ENCODE peak calls at places on chromosomes 12 and 14, in six cellular contexts. A is prostate gland; Q is psoas muscle; X is dorsolateral prefrontal cortex; G is CD4-positive, alpha-beta memory T cell; F is ascending aorta. E is an unnamed sample. For H3K27me3, the result is how much of the 10 kb centered on the place peaks cover.

GRCh38 chr14:60311417-60311816 is 62.4 kb downstream of the PPM1A start:
- DNase-seq in A (no peak), Q (no peak), X (no peak), G (no peak), F (no peak), E (no peak)

GRCh38 chr12:49263400-49263763 is 1.5 kb upstream of the TUBA1C start:
- DNase-seq in A (no peak), Q (no peak), X (no peak), G (no peak), F (no peak), E (no peak)

GRCh38 chr12:92108651-92109050 is 37.0 kb downstream of the BTG1 start:
- DNase-seq in A (peak), Q (no peak), X (no peak), G (no peak), F (no peak), E (no peak)

GRCh38 chr12:14416658-14417057 is 51.2 kb downstream of the ATF7IP start:
- DNase-seq in A (no peak), Q (no peak), X (no peak), G (peak), F (no peak), E (no peak)

GRCh38 chr12:93080452-93080851 is 151.4 kb upstream of the EEA1 start:
- DNase-seq in A (no peak), Q (no peak), X (no peak), G (no peak), F (no peak), E (no peak)

GRCh38 chr12:52713960-52714886 is 10.9 kb upstream of the KRT77 start:
- DNase-seq in A (no peak), Q (no peak), X (no peak), G (no peak), F (no peak), E (no peak)

GRCh38 chr14:36271222-36271621 is 49.2 kb downstream of the MBIP start:
- DNase-seq in A (no peak), Q (no peak), X (no peak), G (no peak), F (no peak), E (no peak)

GRCh38 chr12:113464852-113465719 is 6.6 kb downstream of the LHX5 start:
- DNase-seq in A (no peak), Q (no peak), X (no peak), G (no peak), F (no peak), E (no peak)

GRCh38 chr12:92779902-92780301 is 77.1 kb downstream of the PLEKHG7 start:
- DNase-seq in A (no peak), Q (no peak), X (no peak), G (no peak), F (no peak), E (no peak)

GRCh38 chr14:92923744-92924103 is 774 bp downstream of the CHGA start:
- DNase-seq in A (no peak), Q (no peak), X (no peak), G (no peak), F (no peak), E (no peak)

GRCh38 chr14:92922155-92922735 is 705 bp upstream of the CHGA start:
- DNase-seq in A (no peak), Q (no peak), X (no peak), G (no peak), F (no peak), E (no peak)

GRCh38 chr14:92922883-92923743 is at the start of gene CHGA:
- DNase-seq in A (no peak), Q (peak), X (no peak), G (peak), F (no peak), E (peak)

GRCh38 chr14:92925446-92925845 is 2.5 kb downstream of the CHGA start:
- DNase-seq in A (no peak), Q (no peak), X (peak), G (no peak), F (no peak), E (no peak)

GRCh38 chr14:92924247-92924646 is 1.3 kb downstream of the CHGA start:
- DNase-seq in A (no peak), Q (no peak), X (no peak), G (no peak), F (no peak), E (no peak)
- H3K27me3 ChIP-seq in A (under half), Q (under half), X (under half), G (under half), F (under half), E (under half)

GRCh38 chr12:132615579-132616066 is 3.0 kb upstream of the P2RX2 start:
- DNase-seq in A (no peak), Q (no peak), X (no peak), G (no peak), F (no peak), E (no peak)
- H3K27me3 ChIP-seq in A (under half), Q (under half), X (half or more), G (under half), F (under half), E (under half)

DNA sequence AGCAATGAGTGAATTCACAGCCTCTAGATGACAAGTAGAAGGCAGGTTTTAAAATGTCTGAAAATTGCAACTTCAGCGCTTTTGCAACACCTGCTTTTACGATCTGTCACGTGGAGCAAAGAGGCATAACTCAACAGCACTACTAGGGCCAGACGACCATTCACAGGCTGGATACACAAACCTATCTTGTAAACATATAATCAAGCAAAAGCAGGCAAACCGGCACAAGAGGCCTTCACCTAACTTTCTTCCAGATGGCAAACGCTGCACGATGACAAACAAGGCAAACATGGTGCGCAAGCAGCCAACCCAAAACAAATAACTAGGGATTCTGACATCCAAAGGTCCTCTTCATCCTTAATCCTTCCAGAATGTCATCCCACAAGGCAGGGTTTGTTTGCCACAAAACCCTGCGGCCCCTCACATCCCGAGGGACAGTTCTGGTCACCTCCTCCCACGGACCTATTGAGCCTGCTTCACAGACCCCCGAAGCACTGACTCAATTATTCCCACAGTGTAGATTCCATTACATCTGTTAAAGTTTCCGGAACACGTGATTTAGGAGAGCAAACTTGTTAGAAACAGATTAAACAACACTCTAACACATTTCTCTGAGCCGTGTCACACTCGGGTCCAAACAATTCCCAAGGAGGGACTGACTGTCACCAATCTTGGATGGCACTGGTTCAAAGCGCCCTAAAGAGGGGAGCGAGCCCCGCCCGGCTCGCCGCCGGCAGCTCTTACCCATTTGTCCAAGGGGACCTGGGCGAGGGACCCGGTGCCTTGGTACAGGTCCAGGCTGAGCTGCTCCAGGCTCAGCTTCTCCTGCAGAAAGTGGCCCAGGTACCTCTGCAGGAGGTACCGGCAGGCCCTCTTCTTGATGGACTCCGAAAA is 823 bp downstream of the ATG2B start:
- DNase-seq in A (peak), Q (no peak), X (no peak), G (peak), F (peak), E (peak)
- H3K27me3 ChIP-seq in A (under half), Q (under half), X (under half), G (under half), F (under half), E (under half)

DNA sequence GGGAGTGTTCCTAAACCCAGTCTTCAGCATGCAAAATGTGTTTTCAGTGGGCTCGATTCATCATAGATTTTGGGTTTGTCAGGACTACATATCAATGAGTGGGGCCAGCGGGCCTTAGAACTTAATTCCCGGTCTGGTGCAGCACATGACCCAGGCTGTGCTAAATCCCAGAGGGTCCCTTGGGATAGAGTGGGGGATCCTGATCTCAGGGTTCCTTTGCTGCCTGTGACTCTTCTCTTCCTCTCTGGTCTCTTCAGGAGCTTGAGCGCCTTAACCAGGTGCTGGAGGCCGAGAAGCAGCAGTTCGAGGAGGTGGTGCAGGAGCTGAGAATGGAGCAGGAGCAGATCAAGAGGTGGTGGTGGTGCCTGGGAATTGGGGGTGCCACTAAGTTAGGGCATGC is 37.5 kb downstream of the PLEKHD1 start:
- DNase-seq in A (no peak), Q (no peak), X (no peak), G (no peak), F (no peak), E (no peak)
- H3K27me3 ChIP-seq in A (under half), Q (under half), X (under half), G (under half), F (under half), E (under half)

GRCh38 chr12:5033883-5034282 is 9.8 kb upstream of the KCNA5 start:
- DNase-seq in A (no peak), Q (no peak), X (no peak), G (no peak), F (no peak), E (no peak)

GRCh38 chr12:5030066-5030465 is 13.6 kb upstream of the KCNA5 start:
- DNase-seq in A (no peak), Q (no peak), X (no peak), G (no peak), F (no peak), E (no peak)

GRCh38 chr12:5032821-5033220 is 10.9 kb upstream of the KCNA5 start:
- DNase-seq in A (no peak), Q (no peak), X (no peak), G (no peak), F (no peak), E (no peak)

GRCh38 chr12:5031242-5031641 is 12.4 kb upstream of the KCNA5 start:
- DNase-seq in A (no peak), Q (no peak), X (no peak), G (no peak), F (no peak), E (no peak)

GRCh38 chr12:5031958-5032357 is 11.7 kb upstream of the KCNA5 start:
- DNase-seq in A (no peak), Q (no peak), X (no peak), G (no peak), F (no peak), E (no peak)
- H3K27me3 ChIP-seq in A (under half), Q (under half), X (under half), G (under half), F (under half), E (under half)

GRCh38 chr14:77184396-77185092 is 2.9 kb downstream of the TMEM63C start:
- DNase-seq in A (no peak), Q (no peak), X (no peak), G (no peak), F (no peak), E (peak)
- H3K27me3 ChIP-seq in A (under half), Q (under half), X (under half), G (under half), F (under half), E (under half)

DNA sequence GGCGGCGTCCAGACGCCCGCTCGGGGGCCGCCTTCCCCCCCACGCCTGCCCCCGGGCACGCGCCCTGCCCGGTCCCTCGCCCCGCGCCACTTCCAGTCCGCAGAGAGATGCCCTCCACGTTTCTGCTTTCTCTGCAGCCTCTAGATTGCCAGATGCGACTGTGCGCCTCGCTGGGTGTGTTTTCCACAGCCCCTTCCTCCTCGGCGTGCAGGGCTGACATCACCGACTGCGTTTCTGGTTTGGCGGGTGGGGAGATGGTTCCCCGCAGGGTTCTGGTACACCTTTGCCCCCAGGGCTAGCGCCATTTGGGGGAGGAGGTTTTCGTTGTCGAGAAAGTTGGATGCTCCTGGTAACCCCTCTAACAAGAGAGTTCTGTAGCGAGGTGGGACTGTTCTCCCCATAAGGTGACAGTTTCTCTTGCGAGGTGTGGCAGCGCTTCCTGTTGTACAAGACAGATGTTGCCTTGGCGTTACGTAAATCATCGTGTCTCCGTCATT is 1.5 kb downstream of the CALM1 start:
- DNase-seq in A (no peak), Q (no peak), X (no peak), G (peak), F (peak), E (peak)
- H3K27me3 ChIP-seq in A (under half), Q (under half), X (under half), G (under half), F (under half), E (under half)

E was measured in breast epithelium.